ENCODE peak calls at places on chromosome 21, in four cellular contexts. V, S, M and C are unnamed samples.

GRCh38 chr21:38955495-38955894 is 149.8 kb downstream of the ETS2 start:
- DNase-seq in V (peak; percentile 46), S (no peak), M (no peak), C (no peak)

GRCh38 chr21:44511219-44511937 is 28.6 kb downstream of the KRTAP10-1 start:
- DNase-seq in V (no peak), S (no peak), M (no peak), C (no peak)

GRCh38 chr21:46038341-46038829 is 56.8 kb downstream of the COL6A1 start:
- DNase-seq in V (no peak), S (no peak), M (no peak), C (no peak)

GRCh38 chr21:46077674-46078101 is 20.2 kb upstream of the COL6A2 start:
- DNase-seq in V (no peak), S (peak; percentile 3), M (no peak), C (peak; percentile 7)

GRCh38 chr21:45850181-45850580 is 131.4 kb upstream of the COL6A1 start:
- DNase-seq in V (no peak), S (no peak), M (no peak), C (no peak)

GRCh38 chr21:15281714-15282113 is 216.9 kb upstream of the NRIP1 start:
- DNase-seq in V (no peak), S (no peak), M (no peak), C (no peak)

GRCh38 chr21:44525431-44526095 is 14.4 kb downstream of the KRTAP10-1 start:
- DNase-seq in V (peak; percentile 6), S (no peak), M (no peak), C (peak; percentile 7)

GRCh38 chr21:16082038-16082816 is 352.4 kb downstream of the USP25 start:
- DNase-seq in V (no peak), S (no peak), M (peak; percentile 60), C (no peak)

GRCh38 chr21:45537746-45538291 is 4.4 kb downstream of the SLC19A1 start:
- DNase-seq in V (peak; percentile 6), S (no peak), M (no peak), C (no peak)

GRCh38 chr21:42319851-42320602 is 4.8 kb upstream of the TFF3 start:
- DNase-seq in V (no peak), S (no peak), M (no peak), C (no peak)
- TF ChIP-seq CTCF in V (peak; percentile 16), S (no peak), M (no peak), C (no peak)

DNA sequence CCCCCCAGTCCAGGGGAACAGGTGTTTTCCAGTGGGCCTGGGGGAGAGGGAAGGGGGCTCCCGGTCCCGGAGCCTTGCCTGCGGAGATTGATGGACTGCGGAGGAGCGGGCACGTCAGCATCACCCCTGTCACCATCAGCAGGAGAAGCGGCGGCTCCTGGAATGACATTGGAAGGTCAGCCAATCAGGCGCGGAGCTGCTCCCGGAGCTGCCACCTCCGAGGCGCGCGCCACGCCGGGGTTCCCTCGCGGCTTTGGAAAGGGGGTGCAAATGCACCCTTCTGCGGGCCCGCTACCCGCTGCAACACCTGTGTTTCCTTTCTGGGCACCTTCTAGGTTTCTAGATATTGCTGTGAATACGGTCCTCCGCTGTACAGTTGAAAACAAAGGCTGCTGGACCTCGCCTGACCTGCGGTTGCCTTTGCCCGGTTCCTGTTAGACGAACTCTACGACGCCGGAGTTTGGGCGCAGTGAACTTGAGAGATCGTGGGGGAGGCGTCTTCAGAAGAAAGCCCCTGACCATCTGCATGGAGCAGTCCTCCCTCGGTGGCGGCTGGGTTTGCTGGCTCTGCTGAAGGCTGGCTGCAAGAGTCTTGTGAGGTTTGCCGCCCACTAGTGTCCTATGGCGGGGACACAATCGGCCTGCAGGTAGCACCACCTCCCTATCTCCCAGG is 5.3 kb downstream of the DSCAM start:
- DNase-seq in V (peak; percentile 33), S (no peak), M (no peak), C (no peak)
- TF ChIP-seq CTCF in V (peak; percentile 62), S (no peak), M (no peak), C (no peak)

DNA sequence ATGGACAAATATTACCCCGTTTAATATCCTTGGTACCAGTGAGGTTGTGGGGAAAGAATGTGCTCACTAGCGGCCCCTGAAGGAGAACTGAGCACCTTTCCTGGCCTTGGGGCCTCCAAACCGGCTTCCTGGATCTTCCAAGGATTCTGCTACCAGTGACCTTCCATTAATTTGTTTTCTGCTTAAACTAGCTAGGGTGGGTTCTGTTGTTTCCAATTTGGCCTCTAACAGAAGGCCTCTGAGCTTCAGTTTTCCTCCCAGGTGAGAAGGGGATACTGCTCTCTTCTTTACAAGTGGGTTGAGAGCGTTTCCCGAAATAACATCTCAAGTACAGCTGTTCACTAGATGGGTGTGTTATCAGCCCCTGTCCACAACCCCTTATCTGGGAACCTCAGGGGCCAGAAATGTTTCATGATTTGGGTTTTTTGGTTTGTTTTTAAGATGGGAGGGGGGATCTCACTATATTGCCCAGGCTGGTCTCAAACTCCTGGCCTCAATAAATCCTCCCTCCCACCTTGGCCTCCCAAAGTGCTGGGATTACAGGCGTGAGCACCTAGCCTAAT is 16.9 kb upstream of the IFNGR2 start:
- DNase-seq in V (no peak), S (no peak), M (no peak), C (no peak)
- TF ChIP-seq CTCF in V (no peak), S (no peak), M (no peak), C (no peak)

GRCh38 chr21:31111093-31111492 is 72.8 kb upstream of the KRTAP19-8 start:
- DNase-seq in V (no peak), S (no peak), M (no peak), C (no peak)

GRCh38 chr21:31107871-31108270 is 69.6 kb upstream of the KRTAP19-8 start:
- DNase-seq in V (no peak), S (no peak), M (no peak), C (no peak)

GRCh38 chr21:31110430-31110829 is 72.2 kb upstream of the KRTAP19-8 start:
- DNase-seq in V (no peak), S (no peak), M (no peak), C (no peak)

GRCh38 chr21:31107151-31107785 is 69.0 kb upstream of the KRTAP19-8 start:
- DNase-seq in V (no peak), S (no peak), M (no peak), C (no peak)

GRCh38 chr21:31108969-31109368 is 70.7 kb upstream of the KRTAP19-8 start:
- DNase-seq in V (no peak), S (no peak), M (peak; percentile 26), C (no peak)
- TF ChIP-seq CTCF in V (peak; percentile 14), S (no peak), M (no peak), C (no peak)

GRCh38 chr21:41621523-41621922 is 113.6 kb upstream of the TMPRSS2 start:
- DNase-seq in V (no peak), S (no peak), M (peak; percentile 55), C (no peak)
- TF ChIP-seq CTCF in V (no peak), S (no peak), M (no peak), C (no peak)

GRCh38 chr21:29166853-29167252 is 36.4 kb downstream of the MAP3K7CL start:
- DNase-seq in V (no peak), S (no peak), M (peak; percentile 50), C (no peak)

GRCh38 chr21:29163381-29164115 is 33.1 kb downstream of the MAP3K7CL start:
- DNase-seq in V (peak; percentile 18), S (no peak), M (peak; percentile 90), C (no peak)

GRCh38 chr21:29168874-29169273 is 38.4 kb downstream of the MAP3K7CL start:
- DNase-seq in V (no peak), S (no peak), M (no peak), C (no peak)

GRCh38 chr21:29164330-29164942 is 34.0 kb downstream of the MAP3K7CL start:
- DNase-seq in V (no peak), S (no peak), M (peak; percentile 93), C (no peak)

GRCh38 chr21:29166333-29166732 is 35.9 kb downstream of the MAP3K7CL start:
- DNase-seq in V (no peak), S (no peak), M (no peak), C (no peak)
- TF ChIP-seq CTCF in V (no peak), S (no peak), M (no peak), C (no peak)

GRCh38 chr21:33324311-33325221 is at the start of gene IFNAR1:
- DNase-seq in V (peak; percentile 99), S (peak; percentile 99), M (peak; percentile 98), C (peak; percentile 97)
- TF ChIP-seq CTCF in V (no peak), S (no peak), M (no peak), C (no peak)

DNA sequence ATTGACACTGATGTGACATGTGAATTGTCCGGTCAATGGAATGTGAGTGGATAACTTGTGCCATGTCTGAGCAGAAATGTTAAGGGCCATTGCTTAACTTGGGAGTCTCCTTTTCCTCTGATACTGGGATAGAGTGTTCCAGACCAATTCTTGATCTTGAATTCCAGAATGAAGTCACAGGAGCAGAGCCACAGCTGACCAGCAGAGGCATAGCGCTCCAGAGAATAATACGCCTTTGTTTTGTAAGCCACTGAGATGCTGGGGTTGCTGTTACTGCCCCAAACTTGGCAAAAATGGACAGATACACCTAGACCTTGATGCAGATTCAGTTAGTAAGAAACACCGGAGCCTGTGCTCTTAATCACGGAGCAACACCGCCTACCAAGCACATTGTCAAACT is 6.3 kb downstream of the KCNJ6 start:
- DNase-seq in V (no peak), S (no peak), M (no peak), C (no peak)
- TF ChIP-seq CTCF in V (no peak), S (no peak), M (no peak), C (no peak)